ENCODE peak calls at places on chromosome 10, in four cellular contexts. One of them, this sample, is unnamed.
A peak's percentile ranks its signal among the peaks of the same experiment; 100 is the strongest.

GRCh38 chr10:101285519-101286070 is 56.3 kb upstream of the LBX1 start:
- DNase-seq in SW480: no peak
- DNase-seq in HuH-7: no peak
- DNase-seq in NCI-H1092: peak; percentile 62
- DNase-seq in this sample: no peak

GRCh38 chr10:16545126-16545736 is 23.6 kb upstream of the C1QL3 start:
- DNase-seq in SW480: peak; percentile 53
- DNase-seq in HuH-7: peak; percentile 49
- DNase-seq in NCI-H1092: no peak
- DNase-seq in this sample: peak; percentile 48

GRCh38 chr10:2917926-2918325 is 149.4 kb upstream of the PFKP start:
- DNase-seq in SW480: no peak
- DNase-seq in HuH-7: no peak
- DNase-seq in NCI-H1092: no peak
- DNase-seq in this sample: no peak

GRCh38 chr10:59887972-59888640 is 18.2 kb downstream of the CCDC6 start:
- DNase-seq in SW480: no peak
- DNase-seq in HuH-7: no peak
- DNase-seq in NCI-H1092: no peak
- DNase-seq in this sample: no peak

GRCh38 chr10:129391464-129391863 is 75.6 kb upstream of the MGMT start:
- DNase-seq in SW480: no peak
- DNase-seq in HuH-7: no peak
- DNase-seq in NCI-H1092: no peak
- DNase-seq in this sample: no peak

GRCh38 chr10:12663863-12664262 is 314.5 kb downstream of the CAMK1D start:
- DNase-seq in SW480: no peak
- DNase-seq in HuH-7: no peak
- DNase-seq in NCI-H1092: no peak
- DNase-seq in this sample: no peak

GRCh38 chr10:132623996-132624846 is 86.6 kb downstream of the INPP5A start:
- DNase-seq in SW480: no peak
- DNase-seq in HuH-7: no peak
- DNase-seq in NCI-H1092: no peak
- DNase-seq in this sample: no peak

GRCh38 chr10:78749200-78749599 is 319.6 kb upstream of the ZMIZ1 start:
- DNase-seq in SW480: no peak
- DNase-seq in HuH-7: no peak
- DNase-seq in NCI-H1092: no peak
- DNase-seq in this sample: no peak

GRCh38 chr10:103776878-103777591 is 78.3 kb downstream of the SH3PXD2A start:
- DNase-seq in SW480: no peak
- DNase-seq in HuH-7: no peak
- DNase-seq in NCI-H1092: no peak
- DNase-seq in this sample: no peak

GRCh38 chr10:44906476-44906875 is 4.7 kb upstream of the TMEM72 start:
- DNase-seq in SW480: no peak
- DNase-seq in HuH-7: no peak
- DNase-seq in NCI-H1092: no peak
- DNase-seq in this sample: no peak

GRCh38 chr10:37476285-37476684 is 350.9 kb downstream of the ANKRD30A start:
- DNase-seq in SW480: peak; percentile 29
- DNase-seq in HuH-7: no peak
- DNase-seq in NCI-H1092: no peak
- DNase-seq in this sample: no peak

GRCh38 chr10:84026821-84027257 is 112.5 kb upstream of the GHITM start:
- DNase-seq in SW480: no peak
- DNase-seq in HuH-7: peak; percentile 5
- DNase-seq in NCI-H1092: no peak
- DNase-seq in this sample: no peak

GRCh38 chr10:117271427-117271826 is 30.5 kb downstream of the SLC18A2 start:
- DNase-seq in SW480: peak; percentile 51
- DNase-seq in HuH-7: no peak
- DNase-seq in NCI-H1092: no peak
- DNase-seq in this sample: no peak

GRCh38 chr10:42933454-42934340 is 143.2 kb upstream of the RET start:
- DNase-seq in SW480: peak; percentile 11
- DNase-seq in HuH-7: no peak
- DNase-seq in NCI-H1092: peak; percentile 69
- DNase-seq in this sample: no peak

GRCh38 chr10:88592425-88592824 is 5.9 kb downstream of the LIPJ start:
- DNase-seq in SW480: no peak
- DNase-seq in HuH-7: no peak
- DNase-seq in NCI-H1092: no peak
- DNase-seq in this sample: no peak

GRCh38 chr10:89392974-89393373 is 551 bp downstream of the IFIT1 start:
- DNase-seq in SW480: no peak
- DNase-seq in HuH-7: peak; percentile 11
- DNase-seq in NCI-H1092: no peak
- DNase-seq in this sample: peak; percentile 59

GRCh38 chr10:132492323-132493035 is 45.1 kb upstream of the INPP5A start:
- DNase-seq in SW480: no peak
- DNase-seq in HuH-7: no peak
- DNase-seq in NCI-H1092: no peak
- DNase-seq in this sample: no peak

GRCh38 chr10:117216611-117217195 is 19.4 kb downstream of the KCNK18 start:
- DNase-seq in SW480: peak; percentile 59
- DNase-seq in HuH-7: peak; percentile 86
- DNase-seq in NCI-H1092: peak; percentile 31
- DNase-seq in this sample: peak; percentile 92

GRCh38 chr10:95404460-95404858 is 113.7 kb upstream of the PDLIM1 start:
- DNase-seq in SW480: no peak
- DNase-seq in HuH-7: no peak
- DNase-seq in NCI-H1092: no peak
- DNase-seq in this sample: no peak

GRCh38 chr10:108496131-108496530 is 1331.6 kb upstream of the SORCS1 start:
- DNase-seq in SW480: no peak
- DNase-seq in HuH-7: no peak
- DNase-seq in NCI-H1092: no peak
- DNase-seq in this sample: no peak

GRCh38 chr10:91742189-91742588 is 56.0 kb upstream of the TNKS2 start:
- DNase-seq in SW480: no peak
- DNase-seq in HuH-7: no peak
- DNase-seq in NCI-H1092: no peak
- DNase-seq in this sample: no peak

GRCh38 chr10:96840841-96841518 is 8.9 kb downstream of the LCOR start:
- DNase-seq in SW480: peak; percentile 21
- DNase-seq in HuH-7: no peak
- DNase-seq in NCI-H1092: no peak
- DNase-seq in this sample: no peak

GRCh38 chr10:74202356-74202755 is 51.3 kb downstream of the ADK start:
- DNase-seq in SW480: no peak
- DNase-seq in HuH-7: no peak
- DNase-seq in NCI-H1092: no peak
- DNase-seq in this sample: no peak

GRCh38 chr10:26665080-26666048 is 32.1 kb upstream of the PDSS1 start:
- DNase-seq in SW480: no peak
- DNase-seq in HuH-7: no peak
- DNase-seq in NCI-H1092: no peak
- DNase-seq in this sample: no peak

GRCh38 chr10:11016959-11017574 is 605 bp upstream of the CELF2 start:
- DNase-seq in SW480: peak; percentile 37
- DNase-seq in HuH-7: no peak
- DNase-seq in NCI-H1092: no peak
- DNase-seq in this sample: peak; percentile 12

GRCh38 chr10:97792058-97792721 is 20.4 kb upstream of the SFRP5 start:
- DNase-seq in SW480: peak; percentile 52
- DNase-seq in HuH-7: peak; percentile 77
- DNase-seq in NCI-H1092: peak; percentile 31
- DNase-seq in this sample: peak; percentile 84

This sample was measured in AG08396.